ENCODE peak calls at places on chromosome 14, in five cellular contexts. C is IMR-90, K is spleen, E is stomach, R is K562. I is an unnamed sample.

GRCh38 chr14:103014466-103015319 is 42.7 kb downstream of the CDC42BPB start:
- DNase-seq in C (peak), K (peak), R (no peak), E (no peak), I (no peak)

GRCh38 chr14:73788871-73789590 is 62.6 kb upstream of the PTGR2 start:
- DNase-seq in K (peak), E (no peak), R (no peak), C (no peak), I (no peak)

GRCh38 chr14:76780875-76781647 is 19.8 kb downstream of the VASH1 start:
- DNase-seq in R (no peak), C (peak), E (no peak), K (peak), I (no peak)

GRCh38 chr14:39138450-39138849 is 24.3 kb downstream of the GEMIN2 start:
- DNase-seq in E (no peak), K (no peak), C (peak), R (no peak), I (no peak)

GRCh38 chr14:72024043-72024407 is 91.8 kb downstream of the RGS6 start:
- DNase-seq in R (peak), K (no peak), E (peak), C (peak), I (no peak)

GRCh38 chr14:104224516-104225281 is 86.3 kb downstream of the KIF26A start:
- DNase-seq in E (no peak), R (peak), C (no peak), K (peak), I (no peak)

GRCh38 chr14:35949933-35950332 is 123.8 kb downstream of the BRMS1L start:
- DNase-seq in E (peak), K (no peak), R (no peak), C (no peak), I (no peak)

GRCh38 chr14:61876362-61877049 is 114.3 kb downstream of the SNAPC1 start:
- DNase-seq in C (no peak), E (no peak), R (no peak), K (no peak), I (no peak)

GRCh38 chr14:58353516-58354299 is 42.0 kb upstream of the TOMM20L start:
- DNase-seq in R (no peak), E (no peak), C (no peak), K (no peak), I (no peak)

GRCh38 chr14:93054006-93054405 is 61.7 kb downstream of the ITPK1 start:
- DNase-seq in C (no peak), E (no peak), K (no peak), R (no peak), I (no peak)

GRCh38 chr14:72907886-72908285 is 14.0 kb upstream of the DPF3 start:
- DNase-seq in C (peak), E (no peak), R (peak), K (no peak), I (peak)

GRCh38 chr14:56116128-56116900 is 1.9 kb upstream of the PELI2 start:
- DNase-seq in R (no peak), C (no peak), E (no peak), K (peak), I (no peak)

GRCh38 chr14:73418227-73418626 is 40.1 kb downstream of the NUMB start:
- DNase-seq in K (no peak), C (no peak), E (no peak), R (no peak), I (no peak)

GRCh38 chr14:95255487-95255886 is 64.2 kb downstream of the CLMN start:
- DNase-seq in R (peak), E (peak), K (no peak), C (peak), I (peak)

GRCh38 chr14:96693986-96694385 is 103.2 kb upstream of the VRK1 start:
- DNase-seq in E (no peak), C (no peak), K (no peak), R (no peak), I (no peak)

GRCh38 chr14:45998554-45998953 is 653.0 kb downstream of the RPL10L start:
- DNase-seq in R (no peak), C (no peak), K (no peak), E (no peak), I (no peak)

GRCh38 chr14:86057018-86057667 is 527.2 kb downstream of the FLRT2 start:
- DNase-seq in K (no peak), E (no peak), C (peak), R (no peak), I (no peak)

GRCh38 chr14:20956376-20956976 is 1.2 kb downstream of the RNASE2 start:
- DNase-seq in C (no peak), K (no peak), E (no peak), R (no peak), I (no peak)

GRCh38 chr14:22836301-22837058 is at the start of gene MMP14:
- DNase-seq in R (no peak), E (peak), C (peak), K (peak), I (peak)

GRCh38 chr14:26379951-26380350 is 217.9 kb downstream of the NOVA1 start:
- DNase-seq in R (no peak), K (no peak), E (no peak), C (no peak), I (no peak)

GRCh38 chr14:52079239-52079956 is 10.5 kb upstream of the NID2 start:
- DNase-seq in E (no peak), C (peak), R (no peak), K (no peak), I (no peak)

GRCh38 chr14:75429562-75429961 is 1.7 kb downstream of the JDP2 start:
- DNase-seq in K (no peak), R (no peak), E (no peak), C (no peak), I (peak)

GRCh38 chr14:80974338-80975078 is 19.1 kb downstream of the TSHR start:
- DNase-seq in K (no peak), R (no peak), C (no peak), E (no peak), I (no peak)

GRCh38 chr14:20808084-20808483 is 5.4 kb upstream of the RNASE1 start:
- DNase-seq in E (no peak), R (no peak), C (no peak), K (no peak), I (no peak)

GRCh38 chr14:54650331-54651017 is 83.5 kb downstream of the SAMD4A start:
- DNase-seq in R (no peak), K (no peak), E (no peak), C (peak), I (peak)

GRCh38 chr14:55701638-55702037 is 121.6 kb downstream of the KTN1 start:
- DNase-seq in R (no peak), K (no peak), C (peak), E (no peak), I (no peak)

GRCh38 chr14:71336488-71337192 is 429.4 kb downstream of the PCNX1 start:
- DNase-seq in C (no peak), E (no peak), K (no peak), R (no peak), I (no peak)

GRCh38 chr14:56085471-56085870 is 32.7 kb upstream of the PELI2 start:
- DNase-seq in E (no peak), K (no peak), R (no peak), C (no peak), I (no peak)

GRCh38 chr14:70821581-70821915 is 12.2 kb upstream of the MAP3K9 start:
- DNase-seq in E (peak), C (no peak), K (no peak), R (no peak), I (no peak)

GRCh38 chr14:53851394-53852056 is 105.1 kb downstream of the BMP4 start:
- DNase-seq in C (peak), R (no peak), K (no peak), E (no peak), I (no peak)

GRCh38 chr14:103243764-103244737 is 90.0 kb upstream of the EIF5 start:
- DNase-seq in R (no peak), K (no peak), E (no peak), C (no peak), I (peak)

GRCh38 chr14:102437997-102438922 is 71.3 kb downstream of the ANKRD9 start:
- DNase-seq in E (peak), C (peak), R (peak), K (peak), I (peak)

GRCh38 chr14:68507544-68508081 is 285.3 kb downstream of the ZFP36L1 start:
- DNase-seq in R (no peak), E (no peak), K (no peak), C (no peak), I (no peak)

GRCh38 chr14:75425443-75425842 is 2.4 kb upstream of the JDP2 start:
- DNase-seq in K (no peak), E (no peak), C (peak), R (no peak), I (no peak)

GRCh38 chr14:52802597-52802996 is 11.2 kb upstream of the GNPNAT1 start:
- DNase-seq in E (no peak), K (no peak), C (peak), R (no peak), I (no peak)

GRCh38 chr14:54488318-54488645 is 498 bp downstream of the GMFB start:
- DNase-seq in R (no peak), K (no peak), E (no peak), C (no peak), I (no peak)

GRCh38 chr14:26808407-26808806 is 210.6 kb upstream of the NOVA1 start:
- DNase-seq in K (no peak), C (no peak), R (no peak), E (no peak), I (no peak)

DNA sequence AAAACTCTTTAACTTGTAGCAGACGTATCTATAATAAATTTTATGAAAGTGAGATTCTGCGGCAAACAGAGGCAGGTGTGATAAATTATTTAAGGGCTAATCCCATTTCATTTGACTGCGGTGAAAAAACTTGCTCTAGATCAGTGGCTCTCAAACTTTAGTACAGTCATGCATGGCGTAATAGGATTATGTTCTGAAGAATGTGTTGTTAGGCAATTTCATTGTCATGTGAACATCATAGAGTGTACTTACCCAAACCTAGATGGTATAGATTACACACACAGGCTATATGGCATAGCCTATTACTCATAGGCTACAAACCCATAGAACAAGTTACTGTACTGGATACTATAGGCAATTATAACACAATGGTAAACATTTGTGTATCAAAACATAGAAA is 83.7 kb downstream of the HEATR5A start:
- DNase-seq in E (no peak), K (no peak), R (no peak), C (peak), I (no peak)
- TF ChIP-seq CTCF in E (no peak), K (no peak), R (no peak), C (no peak), I (no peak)

GRCh38 chr14:23984891-23985607 is 3.7 kb upstream of the DHRS4L2 start:
- DNase-seq in C (peak), R (no peak), E (peak), K (no peak), I (no peak)
- TF ChIP-seq CTCF in C (no peak), R (no peak), E (no peak), K (no peak), I (no peak)

GRCh38 chr14:105519946-105520698 is 6.3 kb upstream of the TMEM121 start:
- DNase-seq in K (no peak), E (no peak), C (no peak), R (no peak), I (peak)

DNA sequence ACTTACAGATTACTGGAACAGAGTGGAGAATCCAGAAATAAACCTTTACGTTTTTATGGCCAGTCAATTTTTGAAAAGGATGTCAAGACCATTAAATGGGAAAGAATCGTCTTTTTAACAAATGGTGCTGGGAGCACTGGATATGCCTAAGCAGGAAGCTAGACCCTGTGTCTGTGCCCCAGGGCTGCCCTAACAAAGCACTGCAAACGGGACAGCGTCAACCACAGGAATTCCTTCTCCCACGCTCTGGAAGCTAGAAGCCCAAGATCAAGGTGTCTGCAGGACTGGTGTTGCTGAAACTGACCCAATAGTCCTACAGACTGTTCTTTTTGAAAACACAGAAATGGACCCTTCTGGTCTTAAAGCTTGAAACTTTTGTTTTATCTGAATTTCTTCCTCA is 9.3 kb upstream of the TMEM121 start:
- DNase-seq in E (no peak), C (no peak), R (no peak), K (no peak), I (no peak)
- TF ChIP-seq CTCF in E (no peak), C (no peak), R (no peak), K (no peak), I (no peak)

DNA sequence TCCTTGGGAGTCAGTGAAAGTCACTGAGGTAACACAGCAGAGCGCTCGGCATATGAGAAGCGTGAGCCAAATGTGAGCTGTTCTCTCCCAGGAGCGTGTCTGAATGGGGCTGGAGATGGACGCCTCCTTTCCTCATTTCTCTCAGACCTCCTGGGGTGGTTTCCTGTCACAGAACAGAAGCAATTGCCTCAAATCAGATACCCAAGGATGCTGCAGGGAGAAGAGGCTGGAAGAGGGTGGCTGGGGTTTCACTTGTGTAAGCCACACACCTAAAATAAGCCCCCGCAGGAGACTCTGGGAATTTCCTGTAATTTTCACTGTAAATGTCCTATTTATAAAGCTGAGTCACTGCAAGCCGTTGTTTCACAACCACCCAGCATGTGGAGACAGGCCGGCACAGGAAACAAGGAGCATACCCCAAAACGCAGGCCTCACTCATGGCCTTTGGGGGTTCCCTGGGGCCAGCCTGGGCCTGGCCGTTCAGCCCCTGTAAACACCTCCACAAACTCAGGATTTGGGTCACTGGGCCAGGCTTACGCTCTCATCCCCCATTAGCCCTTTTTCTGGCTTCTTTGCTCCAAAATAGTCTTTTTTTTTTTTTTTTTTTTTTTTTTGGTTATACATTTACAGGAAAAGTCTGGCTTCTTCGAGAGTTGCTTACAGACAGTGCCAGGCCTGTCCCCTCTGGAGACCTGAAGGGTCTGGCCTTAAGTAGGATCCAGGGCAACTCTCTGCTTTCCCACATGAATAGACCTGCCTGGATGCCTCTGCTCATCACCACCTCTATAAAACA is 55.3 kb downstream of the VCPKMT start:
- DNase-seq in E (no peak), K (peak), R (peak), C (peak), I (peak)
- TF ChIP-seq CTCF in E (peak), K (peak), R (peak), C (no peak), I (no peak)

DNA sequence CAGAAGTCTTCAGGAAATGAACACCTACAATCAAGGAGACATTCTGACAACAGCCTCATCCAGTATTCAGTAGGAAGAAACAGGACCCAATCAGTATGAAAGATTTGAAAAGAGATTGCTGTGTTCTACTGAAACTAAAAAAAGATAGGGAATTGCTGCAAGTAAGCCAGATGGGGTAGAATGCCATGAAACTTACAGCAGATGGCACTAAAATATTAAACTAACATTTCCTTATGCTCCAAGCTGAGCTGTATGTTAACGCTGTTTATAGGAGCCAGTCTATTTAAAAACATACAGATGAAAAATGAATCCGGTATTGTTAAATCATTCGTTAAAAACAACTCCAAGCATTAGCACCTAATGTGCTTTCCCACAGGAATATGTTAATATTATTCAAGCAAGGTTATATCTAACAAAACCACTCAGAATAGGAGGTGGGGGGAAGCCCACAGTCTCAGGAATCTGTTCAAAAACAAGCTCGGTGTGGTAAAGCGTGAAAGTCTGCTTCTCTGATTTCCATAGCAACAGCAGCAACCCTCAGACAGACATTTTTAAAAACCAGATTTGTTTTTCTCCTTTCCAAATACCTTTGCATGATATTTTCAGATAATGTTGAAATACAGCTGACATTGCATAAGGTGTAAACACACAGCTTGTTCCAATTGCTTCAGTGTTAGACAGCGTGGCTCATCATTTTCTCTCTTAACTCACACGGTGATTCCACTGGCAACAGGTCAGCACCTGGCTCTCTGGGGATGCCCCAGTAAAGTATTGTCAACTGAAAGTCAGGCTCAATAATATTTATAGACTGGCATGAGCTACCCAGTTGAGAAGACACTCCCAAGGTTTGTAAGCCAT is 131.4 kb upstream of the CCDC175 start:
- DNase-seq in E (no peak), K (no peak), R (no peak), C (no peak), I (no peak)
- TF ChIP-seq CTCF in E (no peak), K (no peak), R (no peak), C (no peak), I (no peak)

DNA sequence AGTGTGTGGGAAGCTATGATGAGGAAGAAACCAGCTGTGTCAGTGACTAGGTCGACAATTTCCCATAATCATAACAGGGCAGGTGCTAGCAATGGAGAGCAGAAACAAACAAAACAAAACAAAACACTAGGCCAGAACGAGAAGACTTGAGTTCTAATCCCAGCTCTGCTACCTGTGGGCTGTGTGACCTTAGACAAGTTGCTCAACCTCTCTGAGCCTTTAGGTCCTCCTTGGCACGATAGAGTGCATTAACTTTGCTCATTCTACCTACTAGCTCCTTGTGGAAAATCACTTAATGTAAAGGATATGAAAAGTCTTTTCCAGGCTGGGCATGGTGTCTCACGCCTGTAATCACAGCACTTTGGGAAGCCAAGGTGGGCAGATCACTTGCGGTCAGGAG is 11.2 kb downstream of the HHIPL1 start:
- DNase-seq in K (no peak), E (no peak), R (no peak), C (no peak), I (no peak)
- TF ChIP-seq CTCF in K (no peak), E (no peak), R (no peak), C (no peak), I (no peak)

GRCh38 chr14:98579140-98579539 is 692.9 kb downstream of the BCL11B start:
- DNase-seq in C (no peak), K (no peak), R (no peak), E (no peak), I (no peak)
- TF ChIP-seq CTCF in C (no peak), K (no peak), R (no peak), E (no peak), I (no peak)